ENCODE peak calls at places on chromosomes 3 and 15, in ten cellular contexts. T is GM12865, U is fibroblast of the aortic adventitia, C is choroid plexus epithelial cell, Y is neural progenitor cell, B is bronchial epithelial cell, H is endothelial cell, J is RWPE2, V is A549, F is WTC11. R is an unnamed sample.

GRCh38 chr3:72310028-72310987 is 525.4 kb upstream of the PROK2 start:
- DNase-seq in T (peak), U (peak), C (peak), Y (no peak), B (no peak), H (peak), J (no peak), V (no peak), F (no peak), R (peak)

GRCh38 chr3:115581347-115582135 is 41.8 kb upstream of the GAP43 start:
- DNase-seq in T (no peak), U (peak), C (peak), Y (no peak), B (peak), H (no peak), J (no peak), V (no peak), F (no peak), R (peak)

GRCh38 chr3:30368978-30369377 is 237.4 kb upstream of the TGFBR2 start:
- DNase-seq in T (no peak), U (peak), C (peak), Y (no peak), B (peak), H (no peak), J (no peak), V (no peak), F (no peak), R (no peak)

GRCh38 chr3:78988324-78988723 is 779.5 kb downstream of the ROBO1 start:
- DNase-seq in T (no peak), U (peak), C (peak), Y (no peak), B (peak), H (no peak), J (no peak), V (peak), F (no peak), R (no peak)

GRCh38 chr3:17070560-17070959 is 185.8 kb downstream of the PLCL2 start:
- DNase-seq in T (no peak), U (no peak), C (peak), Y (peak), B (no peak), H (no peak), J (no peak), V (peak), F (peak), R (no peak)

GRCh38 chr3:125163739-125164601 is 48.6 kb downstream of the SLC12A8 start:
- DNase-seq in T (peak), U (peak), C (peak), Y (peak), B (peak), H (no peak), J (no peak), V (no peak), F (peak), R (no peak)

GRCh38 chr3:71503525-71504249 is 79.8 kb downstream of the FOXP1 start:
- DNase-seq in T (no peak), U (peak), C (peak), Y (no peak), B (peak), H (no peak), J (no peak), V (peak), F (no peak), R (no peak)

GRCh38 chr3:168127466-168127865 is 31.7 kb upstream of the GOLIM4 start:
- DNase-seq in T (no peak), U (no peak), C (no peak), Y (no peak), B (no peak), H (no peak), J (no peak), V (no peak), F (no peak), R (no peak)

GRCh38 chr3:108879915-108880314 is 57.3 kb downstream of the TRAT1 start:
- DNase-seq in T (no peak), U (no peak), C (no peak), Y (no peak), B (no peak), H (no peak), J (no peak), V (no peak), F (peak), R (no peak)

GRCh38 chr3:164498917-164499316 is 579.4 kb downstream of the SI start:
- DNase-seq in T (no peak), U (no peak), C (no peak), Y (no peak), B (no peak), H (no peak), J (no peak), V (no peak), F (no peak), R (no peak)

GRCh38 chr3:155232605-155233004 is 60.9 kb downstream of the STRIT1 start:
- DNase-seq in T (peak), U (peak), C (peak), Y (no peak), B (peak), H (no peak), J (no peak), V (no peak), F (no peak), R (no peak)

GRCh38 chr15:70432924-70433500 is 330.3 kb downstream of the UACA start:
- DNase-seq in T (no peak), U (no peak), C (no peak), Y (peak), B (no peak), H (no peak), J (peak), V (no peak), F (no peak), R (no peak)

GRCh38 chr15:52021892-52022540 is 3.0 kb downstream of the MAPK6 start:
- DNase-seq in T (peak), U (no peak), C (no peak), Y (no peak), B (no peak), H (no peak), J (no peak), V (no peak), F (no peak), R (no peak)

GRCh38 chr15:43253431-43254403 is 13.0 kb downstream of the TGM5 start:
- DNase-seq in T (peak), U (peak), C (peak), Y (no peak), B (peak), H (no peak), J (peak), V (no peak), F (no peak), R (peak)

GRCh38 chr3:18988619-18989229 is 159.6 kb upstream of the KCNH8 start:
- DNase-seq in T (peak), U (peak), C (peak), Y (peak), B (peak), H (peak), J (no peak), V (peak), F (no peak), R (no peak)

GRCh38 chr3:60417590-60417989 is 833.7 kb downstream of the FHIT start:
- DNase-seq in T (no peak), U (no peak), C (no peak), Y (no peak), B (no peak), H (no peak), J (no peak), V (no peak), F (no peak), R (no peak)

GRCh38 chr3:183252973-183253363 is at the start of gene B3GNT5:
- DNase-seq in T (no peak), U (no peak), C (peak), Y (no peak), B (peak), H (peak), J (peak), V (no peak), F (peak), R (peak)

GRCh38 chr15:60397772-60398445 is at the start of gene ANXA2:
- DNase-seq in T (peak), U (peak), C (peak), Y (peak), B (peak), H (peak), J (peak), V (peak), F (peak), R (peak)

GRCh38 chr3:42668793-42669217 is 15.3 kb downstream of the ZBTB47 start:
- DNase-seq in T (no peak), U (peak), C (no peak), Y (no peak), B (peak), H (no peak), J (no peak), V (no peak), F (no peak), R (no peak)

GRCh38 chr3:11206316-11206715 is 52.0 kb downstream of the HRH1 start:
- DNase-seq in T (no peak), U (no peak), C (no peak), Y (no peak), B (no peak), H (no peak), J (no peak), V (no peak), F (no peak), R (no peak)

GRCh38 chr3:65190111-65190510 is 502.3 kb upstream of the ADAMTS9 start:
- DNase-seq in T (no peak), U (no peak), C (peak), Y (no peak), B (no peak), H (no peak), J (no peak), V (no peak), F (no peak), R (no peak)

GRCh38 chr15:94027571-94027970 is 203.8 kb upstream of the MCTP2 start:
- DNase-seq in T (no peak), U (peak), C (no peak), Y (no peak), B (no peak), H (no peak), J (no peak), V (no peak), F (no peak), R (no peak)

GRCh38 chr15:56040081-56041035 is 46.9 kb upstream of the NEDD4 start:
- DNase-seq in T (no peak), U (peak), C (peak), Y (peak), B (peak), H (no peak), J (peak), V (peak), F (no peak), R (peak)

GRCh38 chr15:78625621-78626280 is 5.0 kb upstream of the CHRNA3 start:
- DNase-seq in T (no peak), U (no peak), C (no peak), Y (no peak), B (no peak), H (no peak), J (no peak), V (no peak), F (no peak), R (no peak)

GRCh38 chr3:12890610-12891390 is 49.4 kb upstream of the RPL32 start:
- DNase-seq in T (no peak), U (no peak), C (no peak), Y (no peak), B (no peak), H (no peak), J (no peak), V (no peak), F (no peak), R (no peak)
- TF ChIP-seq CTCF in T (no peak), U (no peak), C (no peak), Y (peak), B (no peak), H (no peak), J (no peak), V (no peak), F (no peak), R (no peak)

GRCh38 chr3:150519026-150519425 is 27.3 kb downstream of the SERP1 start:
- DNase-seq in T (no peak), U (no peak), C (no peak), Y (no peak), B (peak), H (no peak), J (no peak), V (no peak), F (no peak), R (no peak)

GRCh38 chr3:150523538-150523937 is 22.8 kb downstream of the SERP1 start:
- DNase-seq in T (no peak), U (no peak), C (no peak), Y (no peak), B (no peak), H (no peak), J (no peak), V (no peak), F (no peak), R (no peak)

GRCh38 chr3:150520408-150520807 is 25.9 kb downstream of the SERP1 start:
- DNase-seq in T (no peak), U (no peak), C (peak), Y (no peak), B (no peak), H (no peak), J (no peak), V (no peak), F (no peak), R (no peak)

GRCh38 chr3:150521458-150521857 is 24.8 kb downstream of the SERP1 start:
- DNase-seq in T (no peak), U (no peak), C (peak), Y (peak), B (no peak), H (no peak), J (no peak), V (no peak), F (no peak), R (no peak)
- TF ChIP-seq CTCF in T (no peak), U (no peak), C (peak), Y (no peak), B (no peak), H (no peak), J (no peak), V (no peak), F (no peak), R (no peak)

GRCh38 chr3:111152506-111152905 is 80.9 kb downstream of the NECTIN3 start:
- DNase-seq in T (no peak), U (peak), C (peak), Y (no peak), B (no peak), H (no peak), J (no peak), V (no peak), F (no peak), R (no peak)

GRCh38 chr3:111156506-111156905 is 84.9 kb downstream of the NECTIN3 start:
- DNase-seq in T (no peak), U (peak), C (peak), Y (no peak), B (no peak), H (no peak), J (no peak), V (no peak), F (no peak), R (no peak)

DNA sequence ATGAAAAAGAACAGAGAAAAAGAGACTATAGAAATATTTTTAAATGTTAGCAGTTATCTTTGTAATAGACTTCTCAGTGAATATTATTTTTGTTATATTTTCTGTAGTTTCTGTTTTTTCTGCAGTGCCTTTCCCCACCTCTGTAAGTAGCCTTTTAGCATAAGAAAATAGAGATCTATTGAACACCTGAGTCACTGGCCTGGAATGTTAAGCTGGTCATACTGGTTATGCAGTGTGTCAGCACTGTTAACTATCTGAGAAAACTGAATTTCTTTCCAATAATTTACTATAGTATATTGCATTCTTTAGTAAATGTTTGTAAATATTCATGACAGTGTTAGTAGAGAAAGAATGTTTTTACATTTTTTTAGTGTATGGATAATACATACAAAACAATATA is 79.8 kb downstream of the NECTIN3 start:
- DNase-seq in T (no peak), U (peak), C (peak), Y (no peak), B (peak), H (no peak), J (no peak), V (no peak), F (no peak), R (no peak)
- TF ChIP-seq CTCF in T (no peak), U (no peak), C (no peak), Y (no peak), B (no peak), H (no peak), J (no peak), V (no peak), F (no peak), R (no peak)

GRCh38 chr15:34106423-34106822 is 4.5 kb downstream of the PGBD4 start:
- DNase-seq in T (no peak), U (no peak), C (no peak), Y (no peak), B (no peak), H (no peak), J (no peak), V (no peak), F (no peak), R (no peak)

GRCh38 chr15:34114215-34114614 is 12.3 kb downstream of the PGBD4 start:
- DNase-seq in T (no peak), U (no peak), C (no peak), Y (no peak), B (no peak), H (no peak), J (no peak), V (no peak), F (no peak), R (no peak)

GRCh38 chr15:34107315-34107714 is 5.4 kb downstream of the PGBD4 start:
- DNase-seq in T (no peak), U (no peak), C (no peak), Y (no peak), B (no peak), H (no peak), J (no peak), V (no peak), F (no peak), R (no peak)

GRCh38 chr15:34114739-34115138 is 12.9 kb downstream of the PGBD4 start:
- DNase-seq in T (no peak), U (no peak), C (no peak), Y (no peak), B (no peak), H (no peak), J (no peak), V (no peak), F (no peak), R (no peak)

GRCh38 chr15:34109775-34110663 is 8.1 kb downstream of the PGBD4 start:
- DNase-seq in T (peak), U (peak), C (peak), Y (peak), B (peak), H (peak), J (no peak), V (peak), F (no peak), R (peak)
- TF ChIP-seq CTCF in T (peak), U (peak), C (peak), Y (peak), B (peak), H (peak), J (peak), V (peak), F (peak), R (peak)

GRCh38 chr3:61684386-61684785 is 123.0 kb downstream of the PTPRG start:
- DNase-seq in T (no peak), U (no peak), C (no peak), Y (no peak), B (no peak), H (no peak), J (no peak), V (no peak), F (no peak), R (no peak)

GRCh38 chr3:61685755-61686154 is 124.4 kb downstream of the PTPRG start:
- DNase-seq in T (no peak), U (no peak), C (no peak), Y (no peak), B (peak), H (no peak), J (no peak), V (no peak), F (no peak), R (no peak)

GRCh38 chr3:61687206-61687605 is 125.8 kb downstream of the PTPRG start:
- DNase-seq in T (no peak), U (no peak), C (no peak), Y (no peak), B (no peak), H (no peak), J (no peak), V (no peak), F (no peak), R (no peak)

GRCh38 chr3:61687663-61688306 is 126.4 kb downstream of the PTPRG start:
- DNase-seq in T (no peak), U (no peak), C (no peak), Y (no peak), B (no peak), H (no peak), J (no peak), V (no peak), F (no peak), R (no peak)

GRCh38 chr3:61686228-61686648 is 124.9 kb downstream of the PTPRG start:
- DNase-seq in T (no peak), U (no peak), C (no peak), Y (no peak), B (peak), H (no peak), J (peak), V (no peak), F (no peak), R (no peak)
- TF ChIP-seq CTCF in T (no peak), U (no peak), C (no peak), Y (no peak), B (no peak), H (no peak), J (no peak), V (no peak), F (no peak), R (no peak)

DNA sequence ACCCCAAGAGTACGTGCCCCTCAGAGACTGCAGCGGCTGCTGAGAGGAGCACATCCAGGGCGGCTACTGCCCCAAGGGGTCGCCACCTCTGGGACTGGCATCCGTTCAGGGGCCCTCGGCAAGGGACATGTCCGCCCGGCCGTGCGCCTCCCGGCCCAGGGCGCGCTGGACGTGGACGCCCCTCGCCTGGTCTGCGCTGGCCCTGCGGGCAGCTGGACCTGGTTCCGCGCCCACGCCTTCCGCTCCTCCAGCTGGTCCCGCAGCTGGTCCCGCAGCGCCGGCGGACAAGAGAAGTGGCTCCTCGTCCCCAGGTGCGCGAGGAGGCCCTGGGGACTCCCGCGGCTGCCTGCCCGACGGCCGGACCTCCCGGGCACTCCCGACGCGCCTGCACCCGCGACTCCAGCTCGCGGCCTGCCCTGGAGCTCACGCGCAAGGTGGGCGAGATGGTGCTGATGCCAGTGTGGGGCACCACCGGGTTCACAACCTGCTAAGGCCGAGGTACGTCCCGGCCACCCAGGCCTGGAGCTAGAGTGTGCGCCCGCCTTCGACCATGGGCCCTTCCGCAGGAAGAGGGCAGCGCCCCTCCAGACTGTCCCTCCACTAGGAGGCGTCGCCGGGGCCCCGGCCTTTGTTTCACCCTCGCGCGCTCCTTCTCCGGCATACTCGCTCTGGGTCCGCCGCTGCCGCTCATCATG is 14.4 kb upstream of the GP9 start:
- DNase-seq in T (no peak), U (no peak), C (no peak), Y (no peak), B (no peak), H (no peak), J (peak), V (no peak), F (peak), R (no peak)
- TF ChIP-seq CTCF in T (no peak), U (no peak), C (peak), Y (no peak), B (no peak), H (no peak), J (no peak), V (no peak), F (no peak), R (peak)